ENCODE peak calls at places on chromosomes 12 and 14, in four cellular contexts. One of them, this sample, is unnamed.

GRCh38 chr12:49094104-49094948 is at the start of gene DHH:
- DNase-seq in K562: peak
- DNase-seq in GM12878: no peak
- DNase-seq in HL-60: no peak
- DNase-seq in this sample: no peak

GRCh38 chr12:105227879-105228278 is 8.1 kb downstream of the APPL2 start:
- DNase-seq in K562: no peak
- DNase-seq in GM12878: no peak
- DNase-seq in HL-60: no peak
- DNase-seq in this sample: no peak

GRCh38 chr12:39127401-39127800 is 222.0 kb upstream of the CPNE8 start:
- DNase-seq in K562: no peak
- DNase-seq in GM12878: no peak
- DNase-seq in HL-60: no peak
- DNase-seq in this sample: no peak

GRCh38 chr12:45553204-45553603 is 176.3 kb upstream of the ARID2 start:
- DNase-seq in K562: no peak
- DNase-seq in GM12878: no peak
- DNase-seq in HL-60: no peak
- DNase-seq in this sample: no peak

GRCh38 chr12:68189766-68190700 is 30.5 kb upstream of the IFNG start:
- DNase-seq in K562: no peak
- DNase-seq in GM12878: no peak
- DNase-seq in HL-60: no peak
- DNase-seq in this sample: no peak

GRCh38 chr12:104177663-104178501 is 37.7 kb upstream of the TXNRD1 start:
- DNase-seq in K562: peak
- DNase-seq in GM12878: no peak
- DNase-seq in HL-60: peak
- DNase-seq in this sample: no peak

GRCh38 chr14:20719777-20720176 is 25.9 kb upstream of the EDDM3A start:
- DNase-seq in K562: no peak
- DNase-seq in GM12878: no peak
- DNase-seq in HL-60: no peak
- DNase-seq in this sample: no peak

GRCh38 chr12:103956515-103957027 is 9.1 kb upstream of the TDG start:
- DNase-seq in K562: no peak
- DNase-seq in GM12878: no peak
- DNase-seq in HL-60: peak
- DNase-seq in this sample: no peak

GRCh38 chr12:15979096-15980091 is 68.3 kb downstream of the DERA start:
- DNase-seq in K562: peak
- DNase-seq in GM12878: no peak
- DNase-seq in HL-60: no peak
- DNase-seq in this sample: no peak

GRCh38 chr14:78195431-78195830 is 25.3 kb downstream of the NRXN3 start:
- DNase-seq in K562: no peak
- DNase-seq in GM12878: no peak
- DNase-seq in HL-60: no peak
- DNase-seq in this sample: no peak

GRCh38 chr14:61101803-61102548 is 120.9 kb downstream of the SLC38A6 start:
- DNase-seq in K562: peak
- DNase-seq in GM12878: no peak
- DNase-seq in HL-60: peak
- DNase-seq in this sample: no peak

GRCh38 chr12:13369496-13369895 is 173.0 kb downstream of the EMP1 start:
- DNase-seq in K562: no peak
- DNase-seq in GM12878: no peak
- DNase-seq in HL-60: no peak
- DNase-seq in this sample: no peak

GRCh38 chr12:63163542-63163941 is 12.5 kb upstream of the AVPR1A start:
- DNase-seq in K562: no peak
- DNase-seq in GM12878: no peak
- DNase-seq in HL-60: no peak
- DNase-seq in this sample: no peak

GRCh38 chr14:81390706-81391105 is 9.4 kb downstream of the STON2 start:
- DNase-seq in K562: no peak
- DNase-seq in GM12878: no peak
- DNase-seq in HL-60: no peak
- DNase-seq in this sample: no peak

GRCh38 chr12:76927170-76927784 is 48.5 kb upstream of the CSRP2 start:
- DNase-seq in K562: peak
- DNase-seq in GM12878: no peak
- DNase-seq in HL-60: peak
- DNase-seq in this sample: peak

GRCh38 chr14:50231475-50232275 is at the start of gene SOS2:
- DNase-seq in K562: peak
- DNase-seq in GM12878: peak
- DNase-seq in HL-60: peak
- DNase-seq in this sample: peak

GRCh38 chr14:72352012-72352411 is 419.8 kb downstream of the RGS6 start:
- DNase-seq in K562: no peak
- DNase-seq in GM12878: no peak
- DNase-seq in HL-60: no peak
- DNase-seq in this sample: no peak

GRCh38 chr12:3542911-3543310 is 51.9 kb downstream of the PRMT8 start:
- DNase-seq in K562: no peak
- DNase-seq in GM12878: no peak
- DNase-seq in HL-60: no peak
- DNase-seq in this sample: no peak

GRCh38 chr14:61802010-61802621 is 39.9 kb downstream of the SNAPC1 start:
- DNase-seq in K562: no peak
- DNase-seq in GM12878: peak
- DNase-seq in HL-60: no peak
- DNase-seq in this sample: no peak

GRCh38 chr14:21521526-21521925 is 4.6 kb downstream of the SALL2 start:
- DNase-seq in K562: no peak
- DNase-seq in GM12878: no peak
- DNase-seq in HL-60: no peak
- DNase-seq in this sample: no peak

GRCh38 chr12:96828169-96828789 is 78.8 kb upstream of the NEDD1 start:
- DNase-seq in K562: peak
- DNase-seq in GM12878: no peak
- DNase-seq in HL-60: no peak
- DNase-seq in this sample: no peak

GRCh38 chr14:31261523-31261858 is 53.9 kb upstream of the HECTD1 start:
- DNase-seq in K562: no peak
- DNase-seq in GM12878: no peak
- DNase-seq in HL-60: no peak
- DNase-seq in this sample: no peak

GRCh38 chr14:72736791-72737559 is 156.9 kb downstream of the DPF3 start:
- DNase-seq in K562: no peak
- DNase-seq in GM12878: no peak
- DNase-seq in HL-60: no peak
- DNase-seq in this sample: no peak

GRCh38 chr14:91418387-91419043 is 895 bp upstream of the CCDC88C start:
- DNase-seq in K562: peak
- DNase-seq in GM12878: no peak
- DNase-seq in HL-60: peak
- DNase-seq in this sample: no peak

GRCh38 chr14:89618309-89618708 is 201.3 kb upstream of the FOXN3 start:
- DNase-seq in K562: no peak
- DNase-seq in GM12878: no peak
- DNase-seq in HL-60: no peak
- DNase-seq in this sample: no peak

GRCh38 chr12:58584885-58585284 is 335.4 kb downstream of the LRIG3 start:
- DNase-seq in K562: no peak
- DNase-seq in GM12878: no peak
- DNase-seq in HL-60: no peak
- DNase-seq in this sample: no peak

GRCh38 chr12:76341436-76342030 is 6.7 kb downstream of the BBS10 start:
- DNase-seq in K562: no peak
- DNase-seq in GM12878: no peak
- DNase-seq in HL-60: no peak
- DNase-seq in this sample: no peak

GRCh38 chr12:48779869-48780268 is 9.0 kb downstream of the ADCY6 start:
- DNase-seq in K562: peak
- DNase-seq in GM12878: no peak
- DNase-seq in HL-60: peak
- DNase-seq in this sample: no peak

GRCh38 chr14:54730156-54730961 is 163.4 kb downstream of the SAMD4A start:
- DNase-seq in K562: peak
- DNase-seq in GM12878: peak
- DNase-seq in HL-60: peak
- DNase-seq in this sample: peak

GRCh38 chr12:130969223-130969622 is 15.5 kb downstream of the ADGRD1 start:
- DNase-seq in K562: no peak
- DNase-seq in GM12878: no peak
- DNase-seq in HL-60: no peak
- DNase-seq in this sample: no peak

GRCh38 chr14:37584211-37585100 is 10.6 kb downstream of the FOXA1 start:
- DNase-seq in K562: no peak
- DNase-seq in GM12878: no peak
- DNase-seq in HL-60: no peak
- DNase-seq in this sample: no peak

GRCh38 chr12:18139989-18140596 is 50.1 kb upstream of the RERGL start:
- DNase-seq in K562: peak
- DNase-seq in GM12878: no peak
- DNase-seq in HL-60: no peak
- DNase-seq in this sample: no peak

GRCh38 chr12:42969357-42969756 is 379.8 kb upstream of the PRICKLE1 start:
- DNase-seq in K562: no peak
- DNase-seq in GM12878: no peak
- DNase-seq in HL-60: no peak
- DNase-seq in this sample: no peak

GRCh38 chr12:42963993-42964392 is 374.4 kb upstream of the PRICKLE1 start:
- DNase-seq in K562: no peak
- DNase-seq in GM12878: no peak
- DNase-seq in HL-60: no peak
- DNase-seq in this sample: no peak

GRCh38 chr12:42962384-42962783 is 372.8 kb upstream of the PRICKLE1 start:
- DNase-seq in K562: no peak
- DNase-seq in GM12878: no peak
- DNase-seq in HL-60: no peak
- DNase-seq in this sample: no peak

GRCh38 chr12:42968426-42968825 is 378.9 kb upstream of the PRICKLE1 start:
- DNase-seq in K562: no peak
- DNase-seq in GM12878: no peak
- DNase-seq in HL-60: no peak
- DNase-seq in this sample: no peak

GRCh38 chr12:42967850-42968249 is 378.3 kb upstream of the PRICKLE1 start:
- DNase-seq in K562: no peak
- DNase-seq in GM12878: no peak
- DNase-seq in HL-60: no peak
- DNase-seq in this sample: no peak
- TF ChIP-seq SPI1 in K562: no peak
- TF ChIP-seq SPI1 in GM12878: no peak
- TF ChIP-seq SPI1 in HL-60: no peak
- TF ChIP-seq SPI1 in this sample: no peak

GRCh38 chr12:34389378-34390170 is 367.3 kb downstream of the ALG10 start:
- DNase-seq in K562: no peak
- DNase-seq in GM12878: no peak
- DNase-seq in HL-60: no peak
- DNase-seq in this sample: no peak

GRCh38 chr12:34391771-34392581 is 369.7 kb downstream of the ALG10 start:
- DNase-seq in K562: no peak
- DNase-seq in GM12878: no peak
- DNase-seq in HL-60: no peak
- DNase-seq in this sample: no peak

GRCh38 chr12:34390171-34390841 is 368.0 kb downstream of the ALG10 start:
- DNase-seq in K562: no peak
- DNase-seq in GM12878: no peak
- DNase-seq in HL-60: no peak
- DNase-seq in this sample: no peak

GRCh38 chr12:34392741-34393085 is 370.4 kb downstream of the ALG10 start:
- DNase-seq in K562: no peak
- DNase-seq in GM12878: no peak
- DNase-seq in HL-60: no peak
- DNase-seq in this sample: no peak

GRCh38 chr12:34390846-34391700 is 368.8 kb downstream of the ALG10 start:
- DNase-seq in K562: no peak
- DNase-seq in GM12878: no peak
- DNase-seq in HL-60: no peak
- DNase-seq in this sample: no peak
- TF ChIP-seq SPI1 in K562: no peak
- TF ChIP-seq SPI1 in GM12878: no peak
- TF ChIP-seq SPI1 in HL-60: no peak
- TF ChIP-seq SPI1 in this sample: no peak

GRCh38 chr12:115922952-115923564 is 354.4 kb downstream of the MED13L start:
- DNase-seq in K562: peak
- DNase-seq in GM12878: no peak
- DNase-seq in HL-60: peak
- DNase-seq in this sample: no peak
- TF ChIP-seq SPI1 in K562: no peak
- TF ChIP-seq SPI1 in GM12878: no peak
- TF ChIP-seq SPI1 in HL-60: no peak
- TF ChIP-seq SPI1 in this sample: no peak

GRCh38 chr14:69260246-69260978 is 454 bp downstream of the GALNT16 start:
- DNase-seq in K562: no peak
- DNase-seq in GM12878: no peak
- DNase-seq in HL-60: no peak
- DNase-seq in this sample: peak

GRCh38 chr14:69260979-69261605 is 1.1 kb downstream of the GALNT16 start:
- DNase-seq in K562: peak
- DNase-seq in GM12878: no peak
- DNase-seq in HL-60: no peak
- DNase-seq in this sample: peak

GRCh38 chr14:69259176-69259530 is 805 bp upstream of the GALNT16 start:
- DNase-seq in K562: no peak
- DNase-seq in GM12878: no peak
- DNase-seq in HL-60: no peak
- DNase-seq in this sample: no peak

GRCh38 chr14:69261761-69262331 is 1.9 kb downstream of the GALNT16 start:
- DNase-seq in K562: no peak
- DNase-seq in GM12878: no peak
- DNase-seq in HL-60: no peak
- DNase-seq in this sample: no peak

DNA sequence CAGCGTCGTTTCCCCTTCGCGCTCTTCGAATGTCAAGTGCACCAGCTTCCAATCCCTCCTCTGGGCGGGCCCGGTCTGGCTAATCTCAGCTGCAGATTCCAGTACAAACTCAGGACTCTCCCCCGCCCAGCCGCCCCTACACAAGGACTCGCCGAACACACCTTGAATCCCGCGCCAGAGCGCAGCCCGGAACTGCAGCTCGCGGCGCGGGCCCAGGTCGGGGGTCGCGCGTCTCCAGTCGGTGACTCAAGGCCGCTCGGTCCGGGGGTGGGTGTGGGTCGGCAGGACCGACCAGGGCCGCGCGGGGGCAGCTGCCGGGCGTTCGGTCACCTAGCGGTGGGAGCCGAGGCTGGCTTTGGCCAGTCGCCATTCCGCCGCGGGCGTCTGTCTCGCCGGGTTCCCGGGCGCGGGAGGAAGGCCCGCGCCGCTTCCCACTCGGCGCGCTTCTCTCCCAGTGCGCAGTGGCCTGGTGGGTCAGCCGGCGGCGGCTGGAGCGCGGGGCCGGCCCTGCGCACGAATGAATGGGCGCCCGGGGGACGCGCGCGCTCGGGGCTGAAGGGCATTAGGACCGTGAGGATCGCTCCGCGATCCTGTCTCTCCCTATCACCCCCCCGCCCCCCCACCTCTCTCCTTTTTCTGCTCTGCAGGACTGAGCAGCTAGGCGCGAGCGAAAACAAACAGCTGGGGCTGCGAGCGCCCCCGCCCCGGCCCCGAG is at the start of gene GALNT16:
- DNase-seq in K562: no peak
- DNase-seq in GM12878: no peak
- DNase-seq in HL-60: no peak
- DNase-seq in this sample: peak
- TF ChIP-seq SPI1 in K562: no peak
- TF ChIP-seq SPI1 in GM12878: no peak
- TF ChIP-seq SPI1 in HL-60: no peak
- TF ChIP-seq SPI1 in this sample: no peak